ENCODE peak calls at places on chromosomes 12 and 14, in nine cellular contexts. F is CD8-positive, alpha-beta T cell; X is WTC11; J is stimulated activated naive CD8-positive, alpha-beta T cell treated with anti-CD3 and anti-CD28 coated beads, Interleukin-15, Interleukin-2, amounts not matched to agents 100 U/mL and 50 U/mL, for 24 hours; K is DND-41; Q is HFFc6; W is HS-5; Z is endothelial cell; I is NCI-H2029. R is an unnamed sample.

GRCh38 chr12:130572553-130572952 is 143.5 kb downstream of the RIMBP2 start:
- DNase-seq in Q (no peak), Z (no peak), K (no peak), I (no peak), X (no peak), W (no peak), J (no peak), F (no peak), R (no peak)

GRCh38 chr14:44798386-44799242 is 163.1 kb downstream of the KLHL28 start:
- DNase-seq in X (no peak), J (no peak), Q (no peak), I (no peak), W (no peak), K (no peak), F (no peak), Z (no peak), R (no peak)

GRCh38 chr14:88868558-88869159 is 44.2 kb downstream of the TTC8 start:
- DNase-seq in Q (peak), J (no peak), W (no peak), Z (no peak), K (no peak), X (no peak), F (no peak), I (no peak), R (no peak)

GRCh38 chr14:97634786-97635185 is 837.6 kb downstream of the VRK1 start:
- DNase-seq in W (no peak), K (no peak), X (no peak), Z (no peak), I (no peak), F (no peak), J (peak), Q (no peak), R (no peak)

GRCh38 chr14:77033622-77034521 is 5.4 kb upstream of the IRF2BPL start:
- DNase-seq in F (peak), I (peak), Z (peak), Q (peak), W (no peak), J (peak), X (peak), K (peak), R (no peak)

GRCh38 chr14:68137704-68138619 is 318.4 kb downstream of the RAD51B start:
- DNase-seq in F (no peak), W (peak), K (peak), Q (peak), Z (no peak), I (peak), J (peak), X (peak), R (peak)

GRCh38 chr12:43836455-43836989 is 641 bp downstream of the TMEM117 start:
- DNase-seq in F (no peak), K (no peak), I (no peak), W (no peak), X (no peak), Z (no peak), J (no peak), Q (peak), R (no peak)

GRCh38 chr14:29518335-29518734 is 409.3 kb downstream of the PRKD1 start:
- DNase-seq in F (no peak), J (no peak), K (no peak), Q (peak), Z (no peak), X (no peak), I (no peak), W (peak), R (no peak)

GRCh38 chr14:51086044-51086443 is 8.9 kb downstream of the TRIM9 start:
- DNase-seq in I (no peak), J (no peak), K (no peak), F (no peak), Q (no peak), Z (no peak), W (no peak), X (no peak), R (no peak)

GRCh38 chr14:104886690-104887622 is 21.9 kb downstream of the CEP170B start:
- DNase-seq in Z (peak), W (no peak), F (no peak), K (no peak), I (no peak), X (no peak), Q (no peak), J (no peak), R (no peak)

GRCh38 chr12:2411011-2411410 is 358.2 kb downstream of the CACNA1C start:
- DNase-seq in I (no peak), W (no peak), J (no peak), F (no peak), X (no peak), Z (no peak), K (no peak), Q (no peak), R (no peak)

GRCh38 chr12:2003676-2004112 is 563 bp downstream of the DCP1B start:
- DNase-seq in I (peak), Q (peak), Z (no peak), J (no peak), W (no peak), F (no peak), K (no peak), X (no peak), R (peak)

GRCh38 chr12:124075836-124076235 is 102.8 kb downstream of the ZNF664 start:
- DNase-seq in Q (no peak), Z (no peak), F (no peak), J (no peak), W (no peak), I (no peak), K (no peak), X (no peak), R (no peak)

GRCh38 chr12:50132505-50133135 is 20.6 kb downstream of the COX14 start:
- DNase-seq in K (no peak), F (no peak), I (no peak), X (no peak), W (no peak), Z (no peak), Q (peak), J (no peak), R (no peak)

GRCh38 chr12:117168976-117169375 is 21.3 kb downstream of the FBXO21 start:
- DNase-seq in Q (no peak), J (no peak), Z (no peak), X (no peak), K (no peak), F (no peak), W (no peak), I (no peak), R (no peak)

GRCh38 chr14:93207468-93208308 is 632 bp downstream of the UBR7 start:
- DNase-seq in K (peak), Q (peak), J (peak), F (no peak), Z (peak), I (no peak), W (no peak), X (peak), R (peak)

GRCh38 chr12:67645571-67645970 is 3.0 kb upstream of the DYRK2 start:
- DNase-seq in Z (no peak), I (no peak), F (no peak), Q (peak), W (no peak), K (no peak), J (no peak), X (no peak), R (no peak)

GRCh38 chr12:58602179-58602578 is 318.1 kb downstream of the LRIG3 start:
- DNase-seq in Z (no peak), F (no peak), I (no peak), K (no peak), W (no peak), J (no peak), Q (no peak), X (no peak), R (no peak)

GRCh38 chr12:87116778-87117177 is 860.6 kb upstream of the MGAT4C start:
- DNase-seq in X (no peak), F (no peak), Q (no peak), K (no peak), W (no peak), I (no peak), Z (no peak), J (no peak), R (no peak)

GRCh38 chr12:64571346-64571745 is 38.9 kb upstream of the RASSF3 start:
- DNase-seq in Z (no peak), F (no peak), K (peak), W (no peak), X (no peak), I (peak), Q (no peak), J (no peak), R (no peak)

GRCh38 chr12:46475972-46476645 is 103.5 kb upstream of the SLC38A2 start:
- DNase-seq in Q (no peak), K (no peak), Z (no peak), I (no peak), X (no peak), F (no peak), W (no peak), J (no peak), R (no peak)

GRCh38 chr14:91885837-91886236 is 18.5 kb upstream of the TC2N start:
- DNase-seq in W (no peak), F (no peak), I (no peak), X (no peak), J (no peak), Z (no peak), Q (no peak), K (no peak), R (no peak)

GRCh38 chr14:61525293-61526011 is 169.9 kb upstream of the HIF1A start:
- DNase-seq in Q (peak), Z (no peak), X (no peak), F (no peak), K (no peak), I (peak), W (no peak), J (peak), R (no peak)

GRCh38 chr14:71491925-71492324 is 440.3 kb upstream of the RGS6 start:
- DNase-seq in Z (no peak), J (no peak), K (no peak), F (no peak), I (no peak), W (no peak), Q (no peak), X (no peak), R (no peak)

GRCh38 chr14:101810897-101811620 is 49.5 kb downstream of the PPP2R5C start:
- DNase-seq in F (no peak), Q (peak), I (no peak), W (no peak), K (no peak), X (no peak), J (no peak), Z (no peak), R (no peak)

GRCh38 chr12:60101715-60102114 is 505.9 kb downstream of the SLC16A7 start:
- DNase-seq in F (no peak), J (no peak), X (no peak), I (no peak), Q (peak), K (no peak), W (peak), Z (no peak), R (no peak)